ENCODE peak calls at places on chromosomes 3 and 15, in seven cellular contexts. One of them, this sample, is unnamed.

GRCh38 chr3:63051920-63052319 is 176.7 kb upstream of the CADPS start:
- DNase-seq in GM23248: peak; percentile 81
- DNase-seq in AG04450: no peak
- DNase-seq in cardiac muscle cell: no peak
- DNase-seq in MM.1S: no peak
- DNase-seq in IMR-90: no peak
- DNase-seq in upper lobe of left lung: no peak
- DNase-seq in this sample: no peak

GRCh38 chr3:185488465-185488864 is 10.4 kb downstream of the TMEM41A start:
- DNase-seq in GM23248: no peak
- DNase-seq in AG04450: no peak
- DNase-seq in cardiac muscle cell: no peak
- DNase-seq in MM.1S: no peak
- DNase-seq in IMR-90: no peak
- DNase-seq in upper lobe of left lung: peak; percentile 41
- DNase-seq in this sample: no peak

GRCh38 chr3:151345854-151346253 is 16.5 kb upstream of the P2RY13 start:
- DNase-seq in GM23248: peak; percentile 83
- DNase-seq in AG04450: peak; percentile 38
- DNase-seq in cardiac muscle cell: peak; percentile 77
- DNase-seq in MM.1S: no peak
- DNase-seq in IMR-90: peak; percentile 82
- DNase-seq in upper lobe of left lung: no peak
- DNase-seq in this sample: no peak

GRCh38 chr3:115325539-115325938 is 178.5 kb upstream of the ZBTB20 start:
- DNase-seq in GM23248: peak; percentile 62
- DNase-seq in AG04450: peak; percentile 21
- DNase-seq in cardiac muscle cell: peak; percentile 70
- DNase-seq in MM.1S: peak; percentile 56
- DNase-seq in IMR-90: peak; percentile 50
- DNase-seq in upper lobe of left lung: no peak
- DNase-seq in this sample: peak; percentile 28

GRCh38 chr3:157029365-157029790 is 130.6 kb downstream of the CCNL1 start:
- DNase-seq in GM23248: no peak
- DNase-seq in AG04450: no peak
- DNase-seq in cardiac muscle cell: no peak
- DNase-seq in MM.1S: no peak
- DNase-seq in IMR-90: no peak
- DNase-seq in upper lobe of left lung: no peak
- DNase-seq in this sample: no peak

GRCh38 chr15:78617131-78617915 is 3.5 kb downstream of the CHRNA3 start:
- DNase-seq in GM23248: no peak
- DNase-seq in AG04450: no peak
- DNase-seq in cardiac muscle cell: no peak
- DNase-seq in MM.1S: no peak
- DNase-seq in IMR-90: no peak
- DNase-seq in upper lobe of left lung: no peak
- DNase-seq in this sample: no peak

GRCh38 chr15:51750186-51750585 is 1.2 kb upstream of the TMOD2 start:
- DNase-seq in GM23248: no peak
- DNase-seq in AG04450: no peak
- DNase-seq in cardiac muscle cell: no peak
- DNase-seq in MM.1S: no peak
- DNase-seq in IMR-90: no peak
- DNase-seq in upper lobe of left lung: no peak
- DNase-seq in this sample: no peak

GRCh38 chr3:44942202-44942921 is 33.6 kb downstream of the ZDHHC3 start:
- DNase-seq in GM23248: peak; percentile 80
- DNase-seq in AG04450: no peak
- DNase-seq in cardiac muscle cell: peak; percentile 7
- DNase-seq in MM.1S: no peak
- DNase-seq in IMR-90: peak; percentile 79
- DNase-seq in upper lobe of left lung: no peak
- DNase-seq in this sample: no peak

GRCh38 chr3:108835101-108835500 is 12.5 kb downstream of the TRAT1 start:
- DNase-seq in GM23248: no peak
- DNase-seq in AG04450: no peak
- DNase-seq in cardiac muscle cell: no peak
- DNase-seq in MM.1S: no peak
- DNase-seq in IMR-90: no peak
- DNase-seq in upper lobe of left lung: no peak
- DNase-seq in this sample: peak; percentile 49

GRCh38 chr15:67820992-67821783 is 4.1 kb upstream of the SKOR1 start:
- DNase-seq in GM23248: peak; percentile 66
- DNase-seq in AG04450: no peak
- DNase-seq in cardiac muscle cell: peak; percentile 70
- DNase-seq in MM.1S: no peak
- DNase-seq in IMR-90: peak; percentile 51
- DNase-seq in upper lobe of left lung: peak; percentile 88
- DNase-seq in this sample: no peak

GRCh38 chr3:192919895-192920294 is 2.2 kb upstream of the MB21D2 start:
- DNase-seq in GM23248: no peak
- DNase-seq in AG04450: no peak
- DNase-seq in cardiac muscle cell: no peak
- DNase-seq in MM.1S: no peak
- DNase-seq in IMR-90: no peak
- DNase-seq in upper lobe of left lung: no peak
- DNase-seq in this sample: no peak

GRCh38 chr3:39222462-39222861 is 30.1 kb upstream of the XIRP1 start:
- DNase-seq in GM23248: no peak
- DNase-seq in AG04450: no peak
- DNase-seq in cardiac muscle cell: no peak
- DNase-seq in MM.1S: no peak
- DNase-seq in IMR-90: no peak
- DNase-seq in upper lobe of left lung: no peak
- DNase-seq in this sample: no peak

GRCh38 chr3:22685598-22685997 is 517.5 kb upstream of the UBE2E2 start:
- DNase-seq in GM23248: peak; percentile 35
- DNase-seq in AG04450: no peak
- DNase-seq in cardiac muscle cell: peak; percentile 3
- DNase-seq in MM.1S: no peak
- DNase-seq in IMR-90: no peak
- DNase-seq in upper lobe of left lung: no peak
- DNase-seq in this sample: peak; percentile 39

GRCh38 chr3:60955034-60955433 is 296.2 kb downstream of the FHIT start:
- DNase-seq in GM23248: no peak
- DNase-seq in AG04450: no peak
- DNase-seq in cardiac muscle cell: no peak
- DNase-seq in MM.1S: no peak
- DNase-seq in IMR-90: no peak
- DNase-seq in upper lobe of left lung: no peak
- DNase-seq in this sample: no peak

GRCh38 chr3:70064194-70064787 is 64.8 kb downstream of the SAMMSON start:
- DNase-seq in GM23248: peak; percentile 55
- DNase-seq in AG04450: peak; percentile 7
- DNase-seq in cardiac muscle cell: peak; percentile 62
- DNase-seq in MM.1S: peak; percentile 28
- DNase-seq in IMR-90: peak; percentile 38
- DNase-seq in upper lobe of left lung: no peak
- DNase-seq in this sample: peak; percentile 22

GRCh38 chr15:57218826-57219576 is 157.3 kb upstream of the CGNL1 start:
- DNase-seq in GM23248: peak; percentile 80
- DNase-seq in AG04450: peak; percentile 92
- DNase-seq in cardiac muscle cell: peak; percentile 96
- DNase-seq in MM.1S: no peak
- DNase-seq in IMR-90: peak; percentile 96
- DNase-seq in upper lobe of left lung: no peak
- DNase-seq in this sample: peak; percentile 74

GRCh38 chr15:39153718-39154117 is 427.2 kb upstream of the THBS1 start:
- DNase-seq in GM23248: peak; percentile 24
- DNase-seq in AG04450: no peak
- DNase-seq in cardiac muscle cell: no peak
- DNase-seq in MM.1S: no peak
- DNase-seq in IMR-90: peak; percentile 15
- DNase-seq in upper lobe of left lung: no peak
- DNase-seq in this sample: no peak

GRCh38 chr3:123859177-123859576 is 25.0 kb downstream of the MYLK start:
- DNase-seq in GM23248: peak; percentile 65
- DNase-seq in AG04450: no peak
- DNase-seq in cardiac muscle cell: no peak
- DNase-seq in MM.1S: no peak
- DNase-seq in IMR-90: peak; percentile 28
- DNase-seq in upper lobe of left lung: no peak
- DNase-seq in this sample: no peak

GRCh38 chr3:29577250-29577649 is 296.4 kb downstream of the RBMS3 start:
- DNase-seq in GM23248: no peak
- DNase-seq in AG04450: no peak
- DNase-seq in cardiac muscle cell: no peak
- DNase-seq in MM.1S: no peak
- DNase-seq in IMR-90: no peak
- DNase-seq in upper lobe of left lung: no peak
- DNase-seq in this sample: no peak

GRCh38 chr3:126013742-126014141 is 44.8 kb downstream of the ROPN1B start:
- DNase-seq in GM23248: no peak
- DNase-seq in AG04450: no peak
- DNase-seq in cardiac muscle cell: no peak
- DNase-seq in MM.1S: no peak
- DNase-seq in IMR-90: no peak
- DNase-seq in upper lobe of left lung: no peak
- DNase-seq in this sample: no peak

GRCh38 chr3:115099115-115099884 is 47.8 kb downstream of the ZBTB20 start:
- DNase-seq in GM23248: peak; percentile 27
- DNase-seq in AG04450: no peak
- DNase-seq in cardiac muscle cell: peak; percentile 2
- DNase-seq in MM.1S: no peak
- DNase-seq in IMR-90: peak; percentile 17
- DNase-seq in upper lobe of left lung: no peak
- DNase-seq in this sample: no peak

DNA sequence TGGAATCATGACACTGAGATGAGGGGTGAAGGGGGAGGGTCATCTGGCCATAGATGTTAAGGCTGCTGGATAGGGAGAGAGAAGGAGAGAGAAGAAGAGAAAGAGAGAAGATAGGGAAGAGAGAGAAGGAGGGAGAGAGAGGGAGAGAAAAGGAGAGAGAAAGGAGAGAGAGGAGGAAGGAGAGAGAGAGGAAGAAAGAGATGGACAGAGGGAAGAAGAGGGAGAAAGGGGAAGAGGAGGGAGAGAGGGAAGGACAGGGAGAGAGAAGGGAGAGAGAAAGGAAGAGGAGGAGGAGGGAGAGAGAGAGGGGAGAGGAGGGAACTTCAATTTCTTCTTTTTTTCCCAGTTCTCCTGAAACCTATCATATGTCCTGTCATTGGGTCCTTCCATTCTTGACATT is 15.1 kb upstream of the RBP1 start:
- DNase-seq in GM23248: no peak
- DNase-seq in AG04450: no peak
- DNase-seq in cardiac muscle cell: no peak
- DNase-seq in MM.1S: no peak
- DNase-seq in IMR-90: no peak
- DNase-seq in upper lobe of left lung: no peak
- DNase-seq in this sample: no peak
- H3K4me3 ChIP-seq in GM23248: no peak overlapping the region
- H3K4me3 ChIP-seq in AG04450: no peak overlapping the region
- H3K4me3 ChIP-seq in cardiac muscle cell: no peak overlapping the region
- H3K4me3 ChIP-seq in MM.1S: no peak overlapping the region
- H3K4me3 ChIP-seq in IMR-90: no peak overlapping the region
- H3K4me3 ChIP-seq in upper lobe of left lung: no peak overlapping the region
- H3K4me3 ChIP-seq in this sample: no peak overlapping the region

GRCh38 chr15:69316281-69316680 is 17.6 kb downstream of the PAQR5 start:
- DNase-seq in GM23248: no peak
- DNase-seq in AG04450: no peak
- DNase-seq in cardiac muscle cell: no peak
- DNase-seq in MM.1S: no peak
- DNase-seq in IMR-90: no peak
- DNase-seq in upper lobe of left lung: no peak
- DNase-seq in this sample: no peak
- H3K4me3 ChIP-seq in GM23248: no peak overlapping the region
- H3K4me3 ChIP-seq in AG04450: no peak overlapping the region
- H3K4me3 ChIP-seq in cardiac muscle cell: no peak overlapping the region
- H3K4me3 ChIP-seq in MM.1S: no peak overlapping the region
- H3K4me3 ChIP-seq in IMR-90: no peak overlapping the region
- H3K4me3 ChIP-seq in upper lobe of left lung: no peak overlapping the region
- H3K4me3 ChIP-seq in this sample: no peak overlapping the region

GRCh38 chr15:37109952-37110630 is 9.7 kb upstream of the MEIS2 start:
- DNase-seq in GM23248: peak; percentile 61
- DNase-seq in AG04450: no peak
- DNase-seq in cardiac muscle cell: peak; percentile 82
- DNase-seq in MM.1S: no peak
- DNase-seq in IMR-90: no peak
- DNase-seq in upper lobe of left lung: peak; percentile 72
- DNase-seq in this sample: no peak
- H3K4me3 ChIP-seq in GM23248: peak overlapping the region; percentile 80
- H3K4me3 ChIP-seq in AG04450: peak overlapping the region; percentile 57
- H3K4me3 ChIP-seq in cardiac muscle cell: peak overlapping the region; percentile 98
- H3K4me3 ChIP-seq in MM.1S: no peak overlapping the region
- H3K4me3 ChIP-seq in IMR-90: no peak overlapping the region
- H3K4me3 ChIP-seq in upper lobe of left lung: peak overlapping the region; percentile 32
- H3K4me3 ChIP-seq in this sample: no peak overlapping the region

GRCh38 chr15:37221671-37222207 is 121.4 kb upstream of the MEIS2 start:
- DNase-seq in GM23248: no peak
- DNase-seq in AG04450: no peak
- DNase-seq in cardiac muscle cell: no peak
- DNase-seq in MM.1S: no peak
- DNase-seq in IMR-90: no peak
- DNase-seq in upper lobe of left lung: no peak
- DNase-seq in this sample: no peak

GRCh38 chr15:37223089-37223488 is 122.7 kb upstream of the MEIS2 start:
- DNase-seq in GM23248: no peak
- DNase-seq in AG04450: no peak
- DNase-seq in cardiac muscle cell: no peak
- DNase-seq in MM.1S: no peak
- DNase-seq in IMR-90: no peak
- DNase-seq in upper lobe of left lung: no peak
- DNase-seq in this sample: no peak

GRCh38 chr15:37218351-37218916 is 118.1 kb upstream of the MEIS2 start:
- DNase-seq in GM23248: no peak
- DNase-seq in AG04450: no peak
- DNase-seq in cardiac muscle cell: no peak
- DNase-seq in MM.1S: no peak
- DNase-seq in IMR-90: no peak
- DNase-seq in upper lobe of left lung: no peak
- DNase-seq in this sample: no peak

GRCh38 chr15:37219211-37219701 is 118.9 kb upstream of the MEIS2 start:
- DNase-seq in GM23248: no peak
- DNase-seq in AG04450: no peak
- DNase-seq in cardiac muscle cell: no peak
- DNase-seq in MM.1S: no peak
- DNase-seq in IMR-90: no peak
- DNase-seq in upper lobe of left lung: no peak
- DNase-seq in this sample: no peak

DNA sequence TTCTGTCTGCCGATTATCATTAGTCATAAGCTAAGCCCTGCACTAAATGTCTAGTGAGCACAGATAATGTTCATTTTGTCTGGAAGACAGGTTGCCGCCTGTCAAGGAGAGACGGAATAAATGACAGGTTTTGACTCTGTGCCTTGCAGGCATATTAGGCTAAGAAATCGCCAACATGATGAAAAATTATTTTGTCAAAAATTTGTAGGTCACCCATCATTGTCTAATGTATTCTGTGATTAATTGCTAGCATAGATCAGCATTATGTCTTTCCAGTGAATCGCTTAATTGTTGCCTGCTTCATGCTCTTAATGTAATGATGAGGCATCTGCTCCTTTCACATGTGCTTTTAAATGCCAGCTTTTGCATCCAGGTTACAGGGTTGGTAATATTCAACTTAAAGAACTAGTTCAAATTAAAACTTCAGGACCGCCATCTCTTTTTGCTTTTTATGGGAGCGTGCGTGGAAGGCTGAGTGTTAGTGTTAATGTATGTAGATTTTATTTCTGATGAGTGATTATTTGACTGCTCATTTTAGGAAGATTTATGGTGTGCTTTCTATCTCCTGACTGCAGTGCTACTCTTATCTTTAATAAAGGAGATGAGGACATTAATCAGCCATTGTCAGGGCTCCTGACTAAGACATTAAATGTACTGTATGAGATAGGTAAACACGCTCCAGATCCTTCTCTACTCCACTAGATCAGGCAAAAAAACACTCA is 120.8 kb upstream of the MEIS2 start:
- DNase-seq in GM23248: no peak
- DNase-seq in AG04450: no peak
- DNase-seq in cardiac muscle cell: no peak
- DNase-seq in MM.1S: no peak
- DNase-seq in IMR-90: no peak
- DNase-seq in upper lobe of left lung: no peak
- DNase-seq in this sample: no peak
- H3K4me3 ChIP-seq in GM23248: no peak overlapping the region
- H3K4me3 ChIP-seq in AG04450: no peak overlapping the region
- H3K4me3 ChIP-seq in cardiac muscle cell: no peak overlapping the region
- H3K4me3 ChIP-seq in MM.1S: no peak overlapping the region
- H3K4me3 ChIP-seq in IMR-90: no peak overlapping the region
- H3K4me3 ChIP-seq in upper lobe of left lung: no peak overlapping the region
- H3K4me3 ChIP-seq in this sample: no peak overlapping the region

This sample was measured in Jurkat, Clone E6-1.